ENCODE peak calls at places on chromosomes 13 and 19, in eight cellular contexts. P is frontal cortex; Q is nucleus accumbens; U is left ventricle myocardium inferior; H is pancreas; D is spleen; V is stimulated activated CD4-positive, alpha-beta T cell treated with anti-CD3 and anti-CD28 coated beads, Interleukin-1b, Interleukin-23, amount 100 ng/mL, for 24 hours; N is stimulated activated naive CD4-positive, alpha-beta T cell. E is an unnamed sample.

GRCh38 chr13:32246468-32246867 is 68.7 kb downstream of the ZAR1L start:
- DNase-seq in P (peak), Q (no peak), U (peak), H (no peak), D (no peak), V (no peak), N (no peak), E (peak)

GRCh38 chr19:56084835-56085536 is 36.1 kb downstream of the ZNF787 start:
- DNase-seq in P (no peak), Q (no peak), U (no peak), H (no peak), D (peak), V (no peak), N (no peak), E (no peak)

GRCh38 chr13:29125934-29126424 is 305.8 kb downstream of the MTUS2 start:
- DNase-seq in P (no peak), Q (no peak), U (no peak), H (no peak), D (no peak), V (no peak), N (no peak), E (peak)

GRCh38 chr13:99215466-99215865 is 14.8 kb downstream of the UBAC2 start:
- DNase-seq in P (no peak), Q (no peak), U (no peak), H (no peak), D (peak), V (no peak), N (peak), E (peak)

GRCh38 chr19:39524495-39524894 is 8.2 kb downstream of the EID2B start:
- DNase-seq in P (no peak), Q (no peak), U (no peak), H (no peak), D (no peak), V (no peak), N (no peak), E (no peak)

GRCh38 chr13:68927387-68928026 is 1180.1 kb upstream of the ATXN8OS start:
- DNase-seq in P (no peak), Q (no peak), U (no peak), H (no peak), D (no peak), V (no peak), N (no peak), E (no peak)

GRCh38 chr13:66657165-66657895 is 572.8 kb downstream of the PCDH9 start:
- DNase-seq in P (peak), Q (peak), U (peak), H (peak), D (no peak), V (no peak), N (no peak), E (no peak)

GRCh38 chr13:43085545-43085944 is 62.2 kb downstream of the DNAJC15 start:
- DNase-seq in P (peak), Q (no peak), U (no peak), H (no peak), D (no peak), V (no peak), N (no peak), E (no peak)

GRCh38 chr19:35142531-35143230 is 374 bp upstream of the FXYD7 start:
- DNase-seq in P (peak), Q (peak), U (peak), H (peak), D (peak), V (peak), N (peak), E (peak)

GRCh38 chr13:39506559-39507390 is 96.2 kb downstream of the LHFPL6 start:
- DNase-seq in P (no peak), Q (no peak), U (no peak), H (no peak), D (no peak), V (no peak), N (no peak), E (no peak)

GRCh38 chr13:46728777-46729176 is 68.2 kb downstream of the ESD start:
- DNase-seq in P (no peak), Q (no peak), U (no peak), H (no peak), D (no peak), V (no peak), N (no peak), E (no peak)

GRCh38 chr19:10899171-10899653 is 27.9 kb downstream of the CARM1 start:
- DNase-seq in P (no peak), Q (peak), U (peak), H (peak), D (no peak), V (no peak), N (no peak), E (no peak)

GRCh38 chr19:4061683-4062575 is 4.8 kb downstream of the ZBTB7A start:
- DNase-seq in P (no peak), Q (no peak), U (no peak), H (peak), D (peak), V (no peak), N (no peak), E (no peak)

E was measured in CD4-positive, alpha-beta memory T cell.